ENCODE peak calls at places on chromosomes 16 and 17, in ten cellular contexts. R, H, F, T, A, G, Q, E, M and I are unnamed samples.

GRCh38 chr16:11386791-11387546 is 41.7 kb downstream of the RMI2 start:
- DNase-seq in R (peak; percentile 61), H (peak; percentile 96), F (no peak), T (no peak), A (peak; percentile 58), G (no peak), Q (no peak), E (peak; percentile 30), M (no peak), I (no peak)

GRCh38 chr16:88761143-88761534 is 23.9 kb downstream of the PIEZO1 start:
- DNase-seq in R (no peak), H (no peak), F (no peak), T (no peak), A (no peak), G (no peak), Q (no peak), E (no peak), M (no peak), I (no peak)

GRCh38 chr17:42980274-42980765 is at the start of gene RUNDC1:
- DNase-seq in R (peak; percentile 95), H (peak; percentile 98), F (peak; percentile 95), T (peak; percentile 93), A (peak; percentile 90), G (peak; percentile 99), Q (peak; percentile 88), E (peak; percentile 92), M (peak; percentile 89), I (peak; percentile 94)

GRCh38 chr16:77918792-77919707 is 103.3 kb upstream of the CLEC3A start:
- DNase-seq in R (no peak), H (no peak), F (no peak), T (no peak), A (no peak), G (no peak), Q (no peak), E (peak; percentile 4), M (no peak), I (no peak)

GRCh38 chr17:83182620-83183063 is 103.2 kb downstream of the METRNL start:
- DNase-seq in R (peak; percentile 57), H (peak; percentile 50), F (no peak), T (peak; percentile 30), A (no peak), G (no peak), Q (peak; percentile 18), E (no peak), M (no peak), I (peak; percentile 35)

GRCh38 chr17:82302991-82303943 is 14.1 kb downstream of the CD7 start:
- DNase-seq in R (no peak), H (no peak), F (no peak), T (no peak), A (no peak), G (peak; percentile 51), Q (no peak), E (no peak), M (no peak), I (no peak)

GRCh38 chr17:15232517-15232915 is 32.6 kb downstream of the PMP22 start:
- DNase-seq in R (no peak), H (no peak), F (peak; percentile 31), T (no peak), A (no peak), G (no peak), Q (no peak), E (no peak), M (no peak), I (no peak)

GRCh38 chr17:59004338-59005111 is 102.2 kb downstream of the TRIM37 start:
- DNase-seq in R (peak; percentile 32), H (peak; percentile 92), F (peak; percentile 21), T (peak; percentile 50), A (peak; percentile 73), G (peak; percentile 65), Q (peak; percentile 50), E (peak; percentile 70), M (peak; percentile 55), I (peak; percentile 46)

GRCh38 chr16:4316103-4316731 is 350 bp downstream of the GLIS2 start:
- DNase-seq in R (no peak), H (peak; percentile 78), F (no peak), T (no peak), A (peak; percentile 33), G (no peak), Q (peak; percentile 37), E (no peak), M (no peak), I (no peak)

GRCh38 chr16:15049581-15050180 is 6.2 kb downstream of the NTAN1 start:
- DNase-seq in R (no peak), H (no peak), F (no peak), T (no peak), A (no peak), G (no peak), Q (no peak), E (no peak), M (no peak), I (no peak)

DNA sequence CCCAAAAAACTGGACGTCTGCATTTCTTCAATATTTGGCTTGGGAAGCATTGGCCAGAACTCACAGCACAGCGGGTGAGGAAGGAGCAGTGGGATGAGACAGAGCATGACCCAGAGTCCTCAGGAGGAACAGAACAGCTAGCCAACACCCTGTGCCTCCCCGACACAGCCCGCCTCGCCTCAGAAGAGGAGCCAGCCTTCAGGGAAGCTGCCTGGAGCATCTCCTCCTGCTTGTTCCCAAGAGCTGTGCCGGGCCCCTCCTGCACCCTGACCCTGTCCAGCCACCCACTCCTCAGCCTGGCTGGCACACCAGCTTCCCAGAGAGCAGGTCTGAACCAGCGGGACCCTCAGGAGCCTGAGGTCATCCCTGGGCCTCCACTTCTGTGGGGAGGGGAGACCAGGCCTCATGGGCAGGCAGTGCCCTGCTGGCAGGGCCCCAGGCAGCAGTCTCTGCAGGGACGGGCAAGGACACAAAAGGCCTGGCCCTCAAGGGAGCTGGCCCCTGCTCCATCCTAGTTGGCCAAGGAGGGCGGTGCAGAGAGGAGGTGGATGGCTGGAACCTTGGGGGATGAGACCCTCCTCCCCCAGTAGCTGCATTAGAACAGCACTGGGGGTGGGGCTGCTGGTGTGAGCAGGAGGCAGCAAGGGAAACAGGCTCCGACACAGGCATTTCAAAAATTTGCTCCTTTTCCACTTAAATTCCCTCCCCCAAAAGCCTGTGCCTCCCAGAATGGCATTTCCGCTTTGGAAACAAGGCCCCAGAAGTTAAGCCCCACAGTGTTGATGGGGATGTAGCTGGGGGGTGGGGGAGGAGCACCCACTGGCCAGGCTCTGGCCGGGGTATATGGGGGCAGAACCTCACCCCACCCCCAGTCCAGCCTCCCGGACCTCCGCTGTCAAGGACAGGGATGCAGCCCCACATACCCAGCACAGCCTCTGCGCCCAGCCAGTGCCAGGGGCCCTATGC is 1.8 kb upstream of the BCAR1 start:
- DNase-seq in R (peak; percentile 26), H (peak; percentile 95), F (no peak), T (peak; percentile 28), A (peak; percentile 92), G (no peak), Q (peak; percentile 59), E (no peak), M (peak; percentile 68), I (peak; percentile 27)
- H3K4me1 ChIP-seq in R (peaks cover 59% of the 10 kb centered on the region), H (peaks cover 29% of the 10 kb centered on the region), F (peaks cover 97% of the 10 kb centered on the region), T (peaks cover 73% of the 10 kb centered on the region), A (peaks cover 67% of the 10 kb centered on the region), G (peaks cover 9% of the 10 kb centered on the region), Q (peaks cover 78% of the 10 kb centered on the region), E (peaks cover 77% of the 10 kb centered on the region), M (peaks cover 49% of the 10 kb centered on the region), I (peaks cover 91% of the 10 kb centered on the region)

GRCh38 chr16:87382023-87382785 is 1.4 kb downstream of the FBXO31 start:
- DNase-seq in R (no peak), H (no peak), F (no peak), T (no peak), A (no peak), G (peak; percentile 57), Q (no peak), E (no peak), M (no peak), I (no peak)
- H3K4me3 ChIP-seq in R (peak overlapping the region; percentile 73), H (peak overlapping the region; percentile 85), F (peak overlapping the region; percentile 76), T (peak overlapping the region; percentile 88), A (peak overlapping the region; percentile 83), G (peak overlapping the region; percentile 92), Q (peak overlapping the region; percentile 69), E (peak overlapping the region; percentile 89), M (peak overlapping the region; percentile 66), I (peak overlapping the region; percentile 72)

DNA sequence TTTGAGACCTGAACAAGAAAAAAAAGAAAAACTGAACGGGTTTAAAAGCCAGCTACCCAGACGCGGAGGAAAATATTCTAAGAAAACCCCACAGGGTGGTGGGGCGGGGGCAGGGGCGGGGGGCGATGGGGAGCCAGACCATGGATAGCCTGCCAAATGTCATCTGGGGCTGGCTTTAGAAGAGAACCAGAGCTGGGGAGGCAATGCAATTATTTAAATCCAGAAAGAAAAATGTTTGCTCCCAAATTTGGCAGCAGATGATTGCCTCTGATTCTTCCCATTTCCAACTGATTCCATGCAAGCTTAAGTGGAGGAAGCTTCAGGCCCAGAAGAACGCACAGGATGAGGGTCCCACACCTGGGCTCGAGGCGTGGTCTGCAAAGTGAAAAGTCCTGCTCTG is 34.8 kb downstream of the ZNF423 start:
- DNase-seq in R (no peak), H (no peak), F (no peak), T (no peak), A (no peak), G (no peak), Q (no peak), E (no peak), M (no peak), I (no peak)
- H3K4me1 ChIP-seq in R (peaks cover 2% of the 10 kb centered on the region), H (peaks cover 16% of the 10 kb centered on the region), F (peaks cover 45% of the 10 kb centered on the region), T (peaks cover 3% of the 10 kb centered on the region), A (peaks cover 11% of the 10 kb centered on the region), G (no peaks in the 10 kb centered on the region), Q (peaks cover 6% of the 10 kb centered on the region), E (no peaks in the 10 kb centered on the region), M (peaks cover 1% of the 10 kb centered on the region), I (peaks cover 31% of the 10 kb centered on the region)

DNA sequence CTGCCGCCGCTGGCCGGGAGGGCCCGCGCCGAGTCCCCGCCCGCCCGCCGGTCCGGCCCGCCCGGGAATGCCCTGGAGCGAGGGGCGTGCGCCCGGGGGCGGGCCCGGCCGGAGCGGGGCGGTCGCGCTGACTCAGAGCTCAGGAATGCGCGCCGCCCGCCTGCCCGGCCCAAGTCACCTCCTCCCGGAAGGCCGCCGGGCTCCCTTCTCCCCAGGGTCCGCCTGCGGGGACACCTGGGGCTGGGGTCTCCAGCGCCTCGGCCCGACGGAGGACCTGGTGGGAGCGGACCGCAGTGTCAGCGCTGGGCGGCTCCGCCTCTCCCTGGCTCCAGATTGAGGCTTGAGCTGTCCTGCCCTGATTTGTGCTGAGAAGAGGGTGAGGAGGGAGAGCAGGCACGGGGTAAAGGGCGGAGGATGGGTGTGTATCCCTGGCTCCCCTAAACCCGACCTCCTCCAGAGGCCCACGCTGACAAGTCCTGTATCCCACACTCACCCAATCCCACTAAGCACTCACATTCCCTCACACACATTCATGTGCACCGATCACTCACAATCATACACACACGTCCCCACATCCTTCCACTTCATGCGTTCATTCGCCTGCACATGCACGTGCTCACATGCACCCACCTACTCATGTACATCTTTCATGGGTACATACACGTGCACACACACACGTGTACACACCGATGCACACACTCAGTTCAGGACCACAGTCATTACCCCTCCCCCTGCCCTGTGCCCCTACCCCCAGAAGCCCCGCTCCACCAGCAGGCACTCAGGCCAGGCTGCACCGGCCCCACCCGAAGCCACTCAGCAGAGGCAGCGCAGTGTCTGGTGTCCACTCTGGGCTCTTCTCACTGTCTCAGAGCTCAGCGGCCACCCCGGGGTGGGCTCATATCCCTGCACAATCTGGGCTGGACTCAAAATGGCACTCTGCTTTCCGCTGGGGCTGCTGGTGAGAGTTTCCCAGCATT is at the start of gene RHBDF1:
- DNase-seq in R (peak; percentile 74), H (peak; percentile 92), F (peak; percentile 69), T (no peak), A (peak; percentile 71), G (peak; percentile 74), Q (peak; percentile 52), E (peak; percentile 47), M (peak; percentile 71), I (peak; percentile 68)
- H3K4me3 ChIP-seq in R (peak within 1 kb of the TSS; percentile 80), H (peak within 1 kb of the TSS; percentile 92), F (peak within 1 kb of the TSS; percentile 82), T (peak within 1 kb of the TSS; percentile 69), A (peak within 1 kb of the TSS; percentile 58), G (peak within 1 kb of the TSS; percentile 48), Q (peak within 1 kb of the TSS; percentile 87), E (peak within 1 kb of the TSS; percentile 86), M (peak within 1 kb of the TSS; percentile 53), I (peak within 1 kb of the TSS; percentile 77)

GRCh38 chr17:73467651-73468050 is 155.8 kb upstream of the CDC42EP4 start:
- DNase-seq in R (no peak), H (no peak), F (no peak), T (no peak), A (no peak), G (no peak), Q (no peak), E (no peak), M (no peak), I (no peak)
- H3K4me1 ChIP-seq in R (peaks cover 2% of the 10 kb centered on the region), H (no peaks in the 10 kb centered on the region), F (no peaks in the 10 kb centered on the region), T (no peaks in the 10 kb centered on the region), A (peaks cover 25% of the 10 kb centered on the region), G (no peaks in the 10 kb centered on the region), Q (no peaks in the 10 kb centered on the region), E (no peaks in the 10 kb centered on the region), M (no peaks in the 10 kb centered on the region), I (no peaks in the 10 kb centered on the region)